ENCODE peak calls at places on chromosomes 4 and X, in four cellular contexts. N is heart left ventricle; F is amniotic stem cell; I is CD4-positive, alpha-beta memory T cell. L is an unnamed sample.

GRCh38 chr4:165207016-165207430 is 338 bp upstream of the KLHL2 start:
- DNase-seq in N (no peak), F (no peak), I (no peak), L (peak)

GRCh38 chr4:40763228-40763716 is 13.5 kb downstream of the NSUN7 start:
- DNase-seq in N (no peak), F (no peak), I (no peak), L (peak)

GRCh38 chrX:9378980-9379696 is 85.7 kb upstream of the TBL1X start:
- DNase-seq in N (no peak), F (no peak), I (no peak), L (no peak)

GRCh38 chr4:146585761-146586333 is 52.8 kb upstream of the POU4F2 start:
- DNase-seq in N (no peak), F (no peak), I (no peak), L (no peak)

GRCh38 chrX:10038585-10038984 is 71.4 kb downstream of the CLDN34 start:
- DNase-seq in N (peak), F (no peak), I (no peak), L (no peak)

GRCh38 chrX:13703589-13703988 is 14.7 kb downstream of the RAB9A start:
- DNase-seq in N (no peak), F (no peak), I (no peak), L (no peak)

GRCh38 chrX:65706041-65706828 is 38.8 kb downstream of the MSN start:
- DNase-seq in N (peak), F (no peak), I (no peak), L (peak)

GRCh38 chr4:114613579-114613978 is 15.0 kb downstream of the UGT8 start:
- DNase-seq in N (no peak), F (no peak), I (no peak), L (no peak)

GRCh38 chrX:139933904-139934303 is 1.1 kb upstream of the ATP11C start:
- DNase-seq in N (no peak), F (no peak), I (no peak), L (no peak)

GRCh38 chr4:158904815-158905214 is 136.0 kb downstream of the FNIP2 start:
- DNase-seq in N (no peak), F (no peak), I (no peak), L (no peak)

L was measured in GM20000.